ENCODE peak calls at places on chromosomes 12 and 14, in eight cellular contexts. Y is GM12878, L is GM23338, M is H1, J is K562, H is SK-N-SH, O is HCT116, F is HepG2. P is an unnamed sample.

GRCh38 chr12:51821423-51822260 is 26.9 kb downstream of the FIGNL2 start:
- DNase-seq in Y (no peak), L (peak), M (peak), J (no peak), H (no peak), O (no peak), F (no peak), P (no peak)

GRCh38 chr14:80215756-80216581 is 4.7 kb upstream of the DIO2 start:
- DNase-seq in Y (no peak), L (peak), M (no peak), J (no peak), H (no peak), O (no peak), F (no peak), P (no peak)

GRCh38 chr14:94769413-94770250 is at the start of gene GSC:
- DNase-seq in Y (no peak), L (peak), M (peak), J (no peak), H (peak), O (no peak), F (no peak), P (peak)

GRCh38 chr14:96320605-96321004 is 42.5 kb downstream of the ATG2B start:
- DNase-seq in Y (no peak), L (no peak), M (no peak), J (no peak), H (no peak), O (no peak), F (no peak), P (no peak)

GRCh38 chr12:54217774-54218221 is 29.0 kb upstream of the SMUG1 start:
- DNase-seq in Y (no peak), L (peak), M (peak), J (no peak), H (no peak), O (no peak), F (no peak), P (no peak)

GRCh38 chr12:27709932-27710591 is 570 bp upstream of the MRPS35 start:
- DNase-seq in Y (peak), L (no peak), M (peak), J (no peak), H (no peak), O (no peak), F (peak), P (peak)

GRCh38 chr12:52794479-52795331 is 1.2 kb downstream of the KRT3 start:
- DNase-seq in Y (no peak), L (no peak), M (no peak), J (peak), H (no peak), O (no peak), F (no peak), P (no peak)

GRCh38 chr12:50934981-50935807 is 17.1 kb upstream of the HIGD1C start:
- DNase-seq in Y (no peak), L (no peak), M (no peak), J (no peak), H (no peak), O (no peak), F (peak), P (no peak)

GRCh38 chr14:61543946-61544345 is 151.4 kb upstream of the HIF1A start:
- DNase-seq in Y (no peak), L (no peak), M (no peak), J (no peak), H (no peak), O (no peak), F (no peak), P (no peak)

GRCh38 chr14:105281354-105282097 is 19.3 kb downstream of the BRF1 start:
- DNase-seq in Y (no peak), L (peak), M (no peak), J (no peak), H (peak), O (no peak), F (peak), P (peak)

GRCh38 chr14:88023658-88024187 is 18.8 kb downstream of the GPR65 start:
- DNase-seq in Y (no peak), L (peak), M (no peak), J (no peak), H (no peak), O (no peak), F (peak), P (no peak)

GRCh38 chr12:44286336-44286735 is 450.5 kb downstream of the TMEM117 start:
- DNase-seq in Y (no peak), L (no peak), M (no peak), J (no peak), H (no peak), O (no peak), F (no peak), P (peak)

GRCh38 chr12:28218875-28219274 is 28.6 kb downstream of the CCDC91 start:
- DNase-seq in Y (no peak), L (no peak), M (no peak), J (no peak), H (no peak), O (no peak), F (no peak), P (no peak)

GRCh38 chr12:88556213-88556612 is 24.1 kb downstream of the KITLG start:
- DNase-seq in Y (no peak), L (no peak), M (no peak), J (no peak), H (peak), O (no peak), F (no peak), P (no peak)

GRCh38 chr14:32372154-32372553 is 43.1 kb downstream of the AKAP6 start:
- DNase-seq in Y (no peak), L (no peak), M (no peak), J (no peak), H (no peak), O (no peak), F (no peak), P (peak)

GRCh38 chr12:77060136-77060882 is 5.1 kb downstream of the E2F7 start:
- DNase-seq in Y (peak), L (no peak), M (no peak), J (no peak), H (no peak), O (no peak), F (no peak), P (no peak)

GRCh38 chr12:121240484-121241202 is 30.7 kb downstream of the P2RX4 start:
- DNase-seq in Y (no peak), L (peak), M (peak), J (peak), H (no peak), O (no peak), F (no peak), P (no peak)

GRCh38 chr12:100503228-100503628 is 29.6 kb downstream of the NR1H4 start:
- DNase-seq in Y (no peak), L (no peak), M (no peak), J (no peak), H (no peak), O (no peak), F (no peak), P (no peak)

GRCh38 chr14:86022031-86022629 is 492.2 kb downstream of the FLRT2 start:
- DNase-seq in Y (no peak), L (no peak), M (no peak), J (no peak), H (no peak), O (no peak), F (no peak), P (no peak)

GRCh38 chr12:60052483-60052882 is 456.7 kb downstream of the SLC16A7 start:
- DNase-seq in Y (no peak), L (no peak), M (no peak), J (no peak), H (no peak), O (no peak), F (no peak), P (peak)

GRCh38 chr14:94505641-94506040 is 3.6 kb downstream of the SERPINA12 start:
- DNase-seq in Y (no peak), L (no peak), M (no peak), J (no peak), H (no peak), O (no peak), F (no peak), P (no peak)

GRCh38 chr12:92739099-92739498 is 36.3 kb downstream of the PLEKHG7 start:
- DNase-seq in Y (no peak), L (peak), M (no peak), J (no peak), H (no peak), O (no peak), F (no peak), P (no peak)

GRCh38 chr12:47004634-47005033 is 74.8 kb upstream of the PCED1B start:
- DNase-seq in Y (no peak), L (no peak), M (no peak), J (no peak), H (no peak), O (no peak), F (no peak), P (no peak)

GRCh38 chr12:50200507-50201273 is 33.5 kb upstream of the CERS5 start:
- DNase-seq in Y (no peak), L (no peak), M (no peak), J (no peak), H (peak), O (no peak), F (no peak), P (no peak)

GRCh38 chr14:64705406-64706118 is 1.3 kb downstream of the PLEKHG3 start:
- DNase-seq in Y (no peak), L (no peak), M (no peak), J (no peak), H (peak), O (no peak), F (no peak), P (no peak)

GRCh38 chr14:31269599-31270195 is 62.1 kb upstream of the HECTD1 start:
- DNase-seq in Y (no peak), L (no peak), M (no peak), J (no peak), H (no peak), O (no peak), F (no peak), P (no peak)

DNA sequence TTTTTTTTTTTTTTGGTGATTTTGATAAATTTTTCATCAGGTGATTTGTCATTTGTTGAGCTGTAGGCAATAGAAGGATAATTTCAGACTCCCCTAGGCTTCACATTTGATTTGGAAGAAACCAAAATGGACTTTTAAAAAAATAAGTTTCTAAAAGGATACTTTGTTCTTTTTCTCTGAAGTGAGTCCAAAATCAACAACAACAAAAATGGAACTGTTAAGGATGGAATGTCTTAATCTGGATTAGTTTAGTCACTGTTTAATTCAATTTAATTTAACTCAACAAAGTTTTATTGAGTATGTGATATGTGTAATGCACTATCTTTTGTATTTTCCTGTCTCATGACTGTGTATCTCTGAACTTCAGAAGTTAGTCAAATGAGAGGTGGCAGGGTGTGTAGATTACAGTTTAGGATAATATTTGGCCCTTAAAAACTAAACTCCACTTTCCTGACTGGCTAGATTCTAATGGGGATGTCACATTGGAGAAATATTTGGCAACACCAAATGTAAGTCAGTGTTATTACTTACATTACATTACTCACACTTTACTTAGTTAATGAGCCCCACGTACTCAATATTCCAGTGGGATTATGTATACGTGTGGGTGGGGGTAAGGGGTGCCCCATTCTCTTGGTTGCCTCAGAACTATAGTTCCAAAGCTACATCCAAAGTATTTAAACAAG is 209.7 kb downstream of the BCAT1 start:
- DNase-seq in Y (no peak), L (no peak), M (no peak), J (no peak), H (no peak), O (no peak), F (no peak), P (no peak)
- H3K27ac ChIP-seq in Y (no peak), L (no peak), M (no peak), J (no peak), H (no peak), O (no peak), F (no peak), P (no peak)

DNA sequence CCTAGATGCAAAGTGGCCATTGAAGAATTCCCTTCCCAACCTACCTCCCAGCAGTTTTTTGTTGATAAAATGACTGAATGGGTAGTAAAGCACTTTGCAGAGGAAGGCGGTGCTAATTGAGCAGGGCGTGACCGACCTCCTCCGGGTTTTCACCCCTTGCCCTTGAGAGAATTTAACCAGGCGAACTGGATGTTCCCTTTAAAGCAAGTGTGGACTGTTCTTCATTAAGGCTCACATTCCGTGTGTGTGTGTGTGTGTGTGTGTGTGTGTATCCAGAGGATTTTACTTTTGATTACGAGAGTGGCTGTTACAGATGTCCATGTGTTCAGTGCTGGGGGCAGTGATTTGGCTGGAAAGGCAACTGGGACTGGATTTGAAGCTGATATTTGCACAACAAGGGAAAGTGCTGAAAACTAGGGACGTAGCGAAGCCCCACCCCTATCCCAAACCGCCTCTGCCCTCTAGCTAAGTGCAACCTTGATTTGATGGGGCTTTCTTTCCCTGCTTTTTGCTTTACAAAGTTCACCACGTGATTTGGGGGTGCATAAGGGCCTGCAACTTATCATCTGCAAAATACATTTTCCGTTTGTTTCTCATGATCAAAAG is 2.2 kb downstream of the TMEM132C start:
- DNase-seq in Y (no peak), L (peak), M (no peak), J (no peak), H (peak), O (no peak), F (no peak), P (no peak)
- TF ChIP-seq POLR2AphosphoS5 in Y (no peak), L (no peak), M (no peak), J (no peak), H (no peak), O (no peak), F (no peak), P (no peak)

GRCh38 chr12:26287666-26288408 is 92.5 kb downstream of the SSPN start:
- DNase-seq in Y (no peak), L (no peak), M (no peak), J (no peak), H (no peak), O (no peak), F (no peak), P (no peak)
- H2AFZ ChIP-seq in Y (no peak), L (peak), M (no peak), J (no peak), H (no peak), O (no peak), F (no peak), P (no peak)

GRCh38 chr14:23183479-23183878 is at the start of gene SLC7A8:
- DNase-seq in Y (no peak), L (peak), M (peak), J (no peak), H (no peak), O (peak), F (no peak), P (peak)

GRCh38 chr14:23185046-23185445 is 1.6 kb upstream of the SLC7A8 start:
- DNase-seq in Y (no peak), L (no peak), M (no peak), J (no peak), H (no peak), O (no peak), F (no peak), P (peak)

GRCh38 chr14:23187925-23188324 is 4.5 kb upstream of the SLC7A8 start:
- DNase-seq in Y (no peak), L (no peak), M (peak), J (no peak), H (no peak), O (no peak), F (no peak), P (no peak)

GRCh38 chr14:23183076-23183475 is 384 bp downstream of the SLC7A8 start:
- DNase-seq in Y (no peak), L (peak), M (no peak), J (no peak), H (no peak), O (no peak), F (no peak), P (peak)

DNA sequence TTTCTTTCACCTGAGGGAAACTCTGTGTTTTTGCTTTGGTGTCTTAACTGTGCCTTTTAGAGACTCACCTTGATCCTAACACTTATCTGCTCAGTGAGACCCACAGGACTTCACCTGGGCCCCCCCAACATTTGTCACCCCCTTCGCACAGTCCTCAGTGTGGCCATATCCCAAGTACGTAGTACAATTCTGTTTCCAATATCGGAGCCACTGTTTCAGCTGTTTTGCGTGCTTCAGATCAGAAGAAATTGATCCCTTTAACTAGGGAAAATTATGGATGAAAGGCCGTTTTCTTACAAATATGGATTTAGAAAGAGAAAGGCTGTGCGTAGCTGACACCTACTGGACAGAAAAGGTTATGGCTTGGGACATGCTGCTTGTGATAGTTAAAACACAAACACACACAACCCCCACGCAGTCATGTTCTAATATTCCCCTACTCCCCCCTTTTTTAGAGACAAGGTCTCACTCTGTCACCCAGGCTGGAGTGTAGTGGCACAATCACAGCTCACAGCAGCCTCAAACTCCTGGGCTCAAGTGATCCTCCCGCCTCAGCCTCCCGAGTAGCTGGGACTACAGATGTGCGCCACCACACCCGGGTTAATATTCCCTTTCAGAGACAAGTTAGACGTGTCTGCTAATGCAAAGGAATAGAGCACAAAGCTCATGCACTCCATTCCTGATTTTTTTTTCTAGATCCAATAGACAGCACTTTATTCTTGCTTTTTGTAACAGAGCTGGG is 3.6 kb upstream of the SLC7A8 start:
- DNase-seq in Y (peak), L (peak), M (peak), J (peak), H (peak), O (peak), F (peak), P (peak)
- H3K27ac ChIP-seq in Y (no peak), L (no peak), M (no peak), J (no peak), H (no peak), O (no peak), F (no peak), P (no peak)

DNA sequence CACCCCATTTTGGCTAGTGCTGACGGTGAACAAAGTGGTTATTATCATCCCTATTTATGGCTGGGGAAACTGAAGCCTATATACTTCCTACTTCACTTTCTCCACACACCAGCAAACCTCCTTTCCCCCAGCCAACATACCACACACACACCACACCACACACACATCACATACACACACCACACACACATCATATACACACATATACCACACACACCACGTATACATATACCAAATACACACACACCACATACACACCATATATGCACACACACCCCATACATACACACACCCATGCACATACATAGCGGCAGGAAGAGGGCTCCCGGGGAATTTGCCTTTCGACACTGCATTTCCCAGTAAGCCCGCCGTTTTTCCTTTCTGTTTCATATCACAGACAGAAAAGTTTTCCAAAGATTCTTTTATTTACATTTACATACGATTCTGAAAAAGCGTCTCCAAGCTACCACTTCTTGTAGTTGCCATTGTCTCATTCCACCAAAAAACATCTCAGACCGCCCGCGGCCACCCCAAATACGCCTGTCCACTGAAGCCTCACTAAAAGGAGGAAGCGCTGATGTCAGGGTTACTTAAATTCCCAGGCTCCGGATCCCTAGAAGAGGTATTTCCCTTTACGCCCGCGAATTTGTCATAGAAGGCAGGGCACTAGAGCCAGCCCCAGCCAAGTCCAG is 826 bp upstream of the RAB5B start:
- DNase-seq in Y (no peak), L (no peak), M (no peak), J (no peak), H (no peak), O (no peak), F (no peak), P (no peak)
- TF ChIP-seq POLR2AphosphoS5 in Y (peak), L (no peak), M (no peak), J (peak), H (no peak), O (no peak), F (peak), P (no peak)

GRCh38 chr14:34363733-34364134 is 98.3 kb downstream of the SPTSSA start:
- DNase-seq in Y (no peak), L (no peak), M (no peak), J (no peak), H (no peak), O (no peak), F (no peak), P (no peak)
- H2AFZ ChIP-seq in Y (no peak), L (peak), M (no peak), J (no peak), H (no peak), O (no peak), F (no peak), P (no peak)

DNA sequence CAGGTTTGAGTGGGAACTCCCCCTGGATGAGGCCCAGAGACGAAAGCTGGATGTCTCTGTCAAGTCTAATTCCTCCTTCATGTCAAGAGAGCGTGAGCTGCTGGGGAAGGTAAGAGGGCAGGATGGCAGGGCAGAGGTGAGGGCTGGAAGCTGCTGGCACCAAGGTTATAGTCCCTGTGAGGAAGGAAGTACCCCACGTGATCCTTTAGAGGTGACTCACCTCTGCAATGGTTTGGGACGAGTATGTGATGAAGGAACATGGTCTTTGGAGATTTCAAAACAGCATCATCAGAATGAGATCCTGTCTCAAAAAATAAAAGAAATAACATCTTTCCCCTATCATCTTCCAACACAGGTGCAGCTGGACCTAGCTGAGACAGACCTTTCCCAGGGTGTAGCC is 9.2 kb upstream of the MYL6B start:
- DNase-seq in Y (no peak), L (no peak), M (no peak), J (no peak), H (no peak), O (no peak), F (no peak), P (no peak)
- H3K27ac ChIP-seq in Y (no peak), L (no peak), M (no peak), J (no peak), H (no peak), O (no peak), F (no peak), P (peak)

P was measured in endothelial cell of umbilical vein.